ENCODE peak calls at places on chromosomes 13 and 19, in five cellular contexts. M is LHCN-M2; Q is heart left ventricle; L is stimulated activated CD8-positive, alpha-beta memory T cell treated with anti-CD3 and anti-CD28 coated beads, Interleukin-12 subunit alpha, Interleukin-12 subunit beta, amount 100 ng/mL, for 4 hours; J is cardiac fibroblast. P is an unnamed sample.
A peak's percentile ranks its signal among the peaks of the same experiment; 100 is the strongest.

GRCh38 chr19:54573330-54573872 is at the start of gene LILRA2:
- DNase-seq in M (no peak), Q (no peak), L (no peak), J (no peak), P (no peak)

GRCh38 chr19:16419671-16420394 is 51.9 kb downstream of the EPS15L1 start:
- DNase-seq in M (no peak), Q (no peak), L (no peak), J (no peak), P (no peak)

GRCh38 chr13:26186995-26187394 is 35.1 kb downstream of the RNF6 start:
- DNase-seq in M (no peak), Q (no peak), L (no peak), J (no peak), P (no peak)

GRCh38 chr13:90918551-90918950 is 428.9 kb upstream of the MIR17HG start:
- DNase-seq in M (peak; percentile 4), Q (no peak), L (no peak), J (peak; percentile 22), P (peak; percentile 1)

GRCh38 chr13:110257408-110257807 is 49.5 kb downstream of the COL4A1 start:
- DNase-seq in M (no peak), Q (no peak), L (no peak), J (no peak), P (no peak)

GRCh38 chr13:114112231-114112825 is 20.1 kb downstream of the RASA3 start:
- DNase-seq in M (no peak), Q (peak; percentile 21), L (no peak), J (no peak), P (no peak)

GRCh38 chr19:53157601-53158000 is 1.3 kb downstream of the ZNF347 start:
- DNase-seq in M (peak; percentile 3), Q (peak; percentile 28), L (no peak), J (peak; percentile 12), P (peak; percentile 3)

GRCh38 chr19:43464089-43464775 is 1.2 kb downstream of the LYPD3 start:
- DNase-seq in M (no peak), Q (no peak), L (no peak), J (no peak), P (no peak)

GRCh38 chr13:45781553-45782326 is 69.8 kb downstream of the SIAH3 start:
- DNase-seq in M (no peak), Q (peak; percentile 71), L (no peak), J (peak; percentile 10), P (no peak)

GRCh38 chr13:51848674-51849073 is 3.7 kb upstream of the TMEM272 start:
- DNase-seq in M (peak; percentile 20), Q (no peak), L (no peak), J (peak; percentile 7), P (peak; percentile 42)

GRCh38 chr19:45443462-45444317 is 20.0 kb upstream of the ERCC1 start:
- DNase-seq in M (peak; percentile 90), Q (peak; percentile 99), L (peak; percentile 45), J (peak; percentile 95), P (peak; percentile 94)

GRCh38 chr19:51687791-51688664 is 5.1 kb upstream of the SPACA6 start:
- DNase-seq in M (peak; percentile 90), Q (peak; percentile 86), L (no peak), J (peak; percentile 79), P (peak; percentile 70)

GRCh38 chr19:33283578-33283977 is 18.8 kb downstream of the CEBPA start:
- DNase-seq in M (no peak), Q (no peak), L (no peak), J (no peak), P (no peak)

GRCh38 chr19:48735031-48735615 is 5.3 kb downstream of the RASIP1 start:
- DNase-seq in M (no peak), Q (no peak), L (no peak), J (no peak), P (no peak)

GRCh38 chr13:45119469-45119989 is 781 bp upstream of the GTF2F2 start:
- DNase-seq in M (peak; percentile 59), Q (no peak), L (peak; percentile 27), J (peak; percentile 64), P (peak; percentile 36)

GRCh38 chr13:23578411-23579071 is 8.3 kb downstream of the TNFRSF19 start:
- DNase-seq in M (peak; percentile 69), Q (peak; percentile 88), L (peak; percentile 29), J (peak; percentile 70), P (peak; percentile 65)

GRCh38 chr19:40165362-40165937 is 25.8 kb upstream of the MAP3K10 start:
- DNase-seq in M (peak; percentile 22), Q (peak; percentile 39), L (peak; percentile 21), J (peak; percentile 42), P (no peak)

GRCh38 chr13:111042661-111043226 is 72.4 kb upstream of the ARHGEF7 start:
- DNase-seq in M (no peak), Q (no peak), L (no peak), J (no peak), P (no peak)

GRCh38 chr13:51644649-51645048 is 60.4 kb downstream of the WDFY2 start:
- DNase-seq in M (peak; percentile 85), Q (no peak), L (no peak), J (peak; percentile 62), P (peak; percentile 70)

GRCh38 chr19:580274-580835 is 8.0 kb downstream of the BSG start:
- DNase-seq in M (no peak), Q (no peak), L (no peak), J (no peak), P (no peak)

GRCh38 chr13:25378528-25378927 is 6.8 kb downstream of the ATP8A2 start:
- DNase-seq in M (no peak), Q (no peak), L (no peak), J (no peak), P (no peak)

GRCh38 chr13:48121733-48122132 is 26.8 kb upstream of the MED4 start:
- DNase-seq in M (no peak), Q (no peak), L (no peak), J (peak; percentile 31), P (no peak)

GRCh38 chr13:98313938-98314292 is 136.8 kb upstream of the RNF113B start:
- DNase-seq in M (no peak), Q (no peak), L (no peak), J (no peak), P (no peak)

GRCh38 chr13:28609936-28610335 is 49.0 kb upstream of the POMP start:
- DNase-seq in M (peak; percentile 67), Q (no peak), L (no peak), J (peak; percentile 20), P (no peak)

GRCh38 chr19:45153339-45154063 is 7.3 kb downstream of the NKPD1 start:
- DNase-seq in M (no peak), Q (peak; percentile 49), L (peak; percentile 34), J (peak; percentile 61), P (peak; percentile 19)

P was measured in fibroblast of gingiva.